ENCODE peak calls at places on chromosomes 2 and 18, in seven cellular contexts. I is NCI-H1694 treated with DMSO at 0.1 percent for 48 hours, W is NCI-H1092, M is GM04504, P is iris pigment epithelial cell, F is NCI-H2081, V is amniotic epithelial cell. U is an unnamed sample.

GRCh38 chr18:499351-500229 is 911 bp downstream of the COLEC12 start:
- DNase-seq in I (no peak), W (no peak), M (no peak), P (peak; percentile 90), F (no peak), V (peak; percentile 96), U (no peak)

GRCh38 chr2:151408788-151409600 is 708 bp upstream of the RIF1 start:
- DNase-seq in I (no peak), W (no peak), M (no peak), P (no peak), F (no peak), V (no peak), U (no peak)

GRCh38 chr2:240946046-240946445 is 39.9 kb downstream of the CROCC2 start:
- DNase-seq in I (no peak), W (no peak), M (no peak), P (no peak), F (no peak), V (no peak), U (no peak)

GRCh38 chr2:216698895-216699294 is 3.5 kb upstream of the IGFBP5 start:
- DNase-seq in I (peak; percentile 88), W (peak; percentile 68), M (peak; percentile 31), P (peak; percentile 81), F (peak; percentile 92), V (peak; percentile 77), U (no peak)

GRCh38 chr2:134148172-134148571 is 105.7 kb upstream of the MGAT5 start:
- DNase-seq in I (no peak), W (no peak), M (no peak), P (no peak), F (no peak), V (no peak), U (no peak)

GRCh38 chr2:68255736-68256450 is 3.6 kb upstream of the PPP3R1 start:
- DNase-seq in I (no peak), W (no peak), M (peak; percentile 25), P (peak; percentile 41), F (no peak), V (no peak), U (no peak)

GRCh38 chr2:124689348-124689747 is 664.3 kb downstream of the CNTNAP5 start:
- DNase-seq in I (no peak), W (no peak), M (no peak), P (no peak), F (no peak), V (no peak), U (no peak)

GRCh38 chr2:127811397-127811860 is 458 bp upstream of the WDR33 start:
- DNase-seq in I (peak; percentile 25), W (no peak), M (no peak), P (no peak), F (no peak), V (no peak), U (peak; percentile 45)

GRCh38 chr2:38933653-38934052 is 44.0 kb downstream of the ARHGEF33 start:
- DNase-seq in I (peak; percentile 41), W (no peak), M (peak; percentile 62), P (peak; percentile 27), F (no peak), V (no peak), U (no peak)

GRCh38 chr2:239533917-239534316 is 133.1 kb upstream of the HDAC4 start:
- DNase-seq in I (no peak), W (no peak), M (peak; percentile 7), P (peak; percentile 6), F (no peak), V (no peak), U (peak; percentile 27)

GRCh38 chr2:150307258-150307657 is 180.2 kb downstream of the RND3 start:
- DNase-seq in I (no peak), W (no peak), M (no peak), P (no peak), F (no peak), V (no peak), U (no peak)

GRCh38 chr2:148756292-148756975 is 111.9 kb downstream of the EPC2 start:
- DNase-seq in I (no peak), W (no peak), M (no peak), P (peak; percentile 84), F (no peak), V (peak; percentile 58), U (no peak)

GRCh38 chr18:55839350-55839749 is 251.4 kb upstream of the TCF4 start:
- DNase-seq in I (no peak), W (no peak), M (peak; percentile 57), P (peak; percentile 71), F (no peak), V (peak; percentile 80), U (no peak)

GRCh38 chr2:8607591-8607990 is 74.3 kb upstream of the ID2 start:
- DNase-seq in I (no peak), W (no peak), M (peak; percentile 75), P (peak; percentile 71), F (no peak), V (peak; percentile 87), U (no peak)